ENCODE peak calls at places on chromosomes 6 and 20, in six cellular contexts. C is suprapubic skin, V is A549, K is upper lobe of left lung, B is adrenal gland, T is spleen. P is an unnamed sample.

GRCh38 chr20:46568570-46569129 is 18.2 kb upstream of the OCSTAMP start:
- DNase-seq in T (peak), C (peak), B (peak), K (peak), V (no peak), P (peak)

GRCh38 chr6:33279257-33279695 is 2.4 kb downstream of the B3GALT4 start:
- DNase-seq in T (peak), B (no peak), C (no peak), K (peak), V (no peak), P (no peak)

GRCh38 chr6:95693108-95693507 is 115.8 kb downstream of the MANEA start:
- DNase-seq in T (no peak), V (no peak), C (no peak), K (no peak), B (no peak), P (no peak)

GRCh38 chr6:95321106-95321505 is 256.2 kb upstream of the MANEA start:
- DNase-seq in B (no peak), V (no peak), K (no peak), T (no peak), C (no peak), P (no peak)

GRCh38 chr6:134491473-134491872 is 173.6 kb upstream of the SGK1 start:
- DNase-seq in B (no peak), V (no peak), K (no peak), T (no peak), C (no peak), P (no peak)

GRCh38 chr6:75568965-75569364 is 32.7 kb upstream of the SENP6 start:
- DNase-seq in C (no peak), T (no peak), V (no peak), K (no peak), B (no peak), P (no peak)

GRCh38 chr6:154297711-154298110 is 58.9 kb downstream of the IPCEF1 start:
- DNase-seq in V (no peak), B (no peak), C (no peak), T (no peak), K (no peak), P (no peak)

GRCh38 chr6:107179004-107179403 is 63.7 kb upstream of the BEND3 start:
- DNase-seq in C (no peak), K (no peak), B (no peak), T (no peak), V (no peak), P (no peak)

GRCh38 chr6:32095338-32096086 is 13.6 kb downstream of the TNXB start:
- DNase-seq in C (peak), K (peak), B (no peak), V (no peak), T (no peak), P (no peak)

GRCh38 chr6:32102255-32102654 is 6.9 kb downstream of the TNXB start:
- DNase-seq in K (no peak), T (no peak), C (no peak), B (no peak), V (no peak), P (no peak)

GRCh38 chr6:32092760-32093497 is 16.2 kb downstream of the TNXB start:
- DNase-seq in V (no peak), B (no peak), C (peak), K (no peak), T (no peak), P (peak)

GRCh38 chr6:32096087-32096393 is 13.1 kb downstream of the TNXB start:
- DNase-seq in V (no peak), K (no peak), B (no peak), C (no peak), T (no peak), P (no peak)

GRCh38 chr6:32096394-32097258 is 12.5 kb downstream of the TNXB start:
- DNase-seq in C (peak), V (no peak), K (peak), B (no peak), T (no peak), P (no peak)
- H3K4me3 ChIP-seq in C (peak), V (no peak), K (no peak), B (no peak), T (peak), P (no peak)

GRCh38 chr20:62599216-62600110 is 42.8 kb upstream of the SLCO4A1 start:
- DNase-seq in C (no peak), T (no peak), B (no peak), V (no peak), K (no peak), P (no peak)
- TF ChIP-seq POLR2A in C (no peak), T (no peak), B (no peak), V (no peak), K (no peak), P (no peak)

DNA sequence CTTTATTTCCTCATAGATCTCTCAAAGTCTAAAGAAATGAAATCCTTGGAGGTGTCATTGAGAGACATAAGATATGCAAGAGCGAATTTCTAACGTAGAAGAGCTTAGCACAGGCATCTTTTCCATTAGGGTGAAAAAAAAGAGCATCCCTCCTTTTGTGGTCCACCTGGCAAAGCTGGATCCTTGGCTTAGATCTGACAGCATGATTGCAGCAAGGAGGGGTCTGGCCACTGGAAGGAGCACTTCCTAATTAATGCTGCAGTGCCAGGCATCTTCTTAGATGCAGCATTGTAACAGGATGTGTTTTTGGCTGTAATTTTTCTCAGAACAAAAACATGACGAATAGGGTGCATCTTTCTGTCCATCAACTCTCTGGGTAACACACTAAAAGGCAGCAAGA is 60.1 kb upstream of the TFAP2D start:
- DNase-seq in B (no peak), T (no peak), V (no peak), K (no peak), C (no peak), P (no peak)
- H3K27ac ChIP-seq in B (no peak), T (no peak), V (no peak), K (no peak), C (no peak), P (no peak)

GRCh38 chr20:408843-409696 is 971 bp downstream of the RBCK1 start:
- DNase-seq in K (no peak), V (no peak), C (no peak), T (no peak), B (no peak), P (peak)
- H3K4me3 ChIP-seq in K (peak), V (peak), C (peak), T (peak), B (peak), P (peak)

GRCh38 chr20:53949319-53949839 is 121.0 kb downstream of the BCAS1 start:
- DNase-seq in K (no peak), B (peak), C (no peak), V (no peak), T (peak), P (peak)
- TF ChIP-seq POLR2A in K (no peak), B (no peak), C (no peak), V (no peak), T (no peak), P (no peak)

GRCh38 chr6:46013639-46014038 is 2.0 kb downstream of the CLIC5 start:
- DNase-seq in V (no peak), B (no peak), T (no peak), K (no peak), C (no peak), P (no peak)
- H3K27ac ChIP-seq in V (no peak), B (no peak), T (no peak), K (peak), C (no peak), P (peak)

P was measured in Peyer's patch.